ENCODE peak calls at places on chromosome 1, in seven cellular contexts. One of them, this sample, is unnamed.

GRCh38 chr1:59072017-59072947 is 224.6 kb upstream of the FGGY start:
- DNase-seq in neural progenitor cell: no peak
- DNase-seq in IMR-90: peak; percentile 4
- DNase-seq in lung microvascular endothelial cell: peak; percentile 87
- DNase-seq in activated CD4-positive, alpha-beta T cell treated with anti-CD3 and anti-CD28 coated beads, Interleukin-2, amount 10 ng/mL, durations not matched to agents 7 days and 5 days: no peak
- DNase-seq in HEK293T: no peak
- DNase-seq in hepatocyte: no peak
- DNase-seq in this sample: peak; percentile 54

GRCh38 chr1:226737819-226738420 is 1.2 kb downstream of the ITPKB start:
- DNase-seq in activated CD4-positive, alpha-beta T cell treated with anti-CD3 and anti-CD28 coated beads, Interleukin-2, amount 10 ng/mL, durations not matched to agents 7 days and 5 days: no peak
- DNase-seq in neural progenitor cell: peak; percentile 61
- DNase-seq in IMR-90: peak; percentile 43
- DNase-seq in hepatocyte: peak; percentile 64
- DNase-seq in lung microvascular endothelial cell: peak; percentile 64
- DNase-seq in HEK293T: no peak
- DNase-seq in this sample: peak; percentile 75

GRCh38 chr1:10968411-10968826 is 44.0 kb upstream of the TARDBP start:
- DNase-seq in neural progenitor cell: no peak
- DNase-seq in hepatocyte: no peak
- DNase-seq in activated CD4-positive, alpha-beta T cell treated with anti-CD3 and anti-CD28 coated beads, Interleukin-2, amount 10 ng/mL, durations not matched to agents 7 days and 5 days: no peak
- DNase-seq in lung microvascular endothelial cell: no peak
- DNase-seq in IMR-90: no peak
- DNase-seq in HEK293T: no peak
- DNase-seq in this sample: no peak

GRCh38 chr1:56376188-56376984 is 203.0 kb downstream of the PLPP3 start:
- DNase-seq in IMR-90: peak; percentile 31
- DNase-seq in hepatocyte: no peak
- DNase-seq in HEK293T: no peak
- DNase-seq in lung microvascular endothelial cell: no peak
- DNase-seq in neural progenitor cell: peak; percentile 34
- DNase-seq in activated CD4-positive, alpha-beta T cell treated with anti-CD3 and anti-CD28 coated beads, Interleukin-2, amount 10 ng/mL, durations not matched to agents 7 days and 5 days: no peak
- DNase-seq in this sample: no peak

GRCh38 chr1:50416150-50416527 is 7.1 kb downstream of the DMRTA2 start:
- DNase-seq in HEK293T: no peak
- DNase-seq in activated CD4-positive, alpha-beta T cell treated with anti-CD3 and anti-CD28 coated beads, Interleukin-2, amount 10 ng/mL, durations not matched to agents 7 days and 5 days: no peak
- DNase-seq in neural progenitor cell: peak; percentile 9
- DNase-seq in hepatocyte: no peak
- DNase-seq in lung microvascular endothelial cell: no peak
- DNase-seq in IMR-90: no peak
- DNase-seq in this sample: no peak

GRCh38 chr1:2208309-2209239 is 14.0 kb upstream of the FAAP20 start:
- DNase-seq in HEK293T: no peak
- DNase-seq in IMR-90: peak; percentile 88
- DNase-seq in hepatocyte: peak; percentile 85
- DNase-seq in neural progenitor cell: no peak
- DNase-seq in activated CD4-positive, alpha-beta T cell treated with anti-CD3 and anti-CD28 coated beads, Interleukin-2, amount 10 ng/mL, durations not matched to agents 7 days and 5 days: no peak
- DNase-seq in lung microvascular endothelial cell: peak; percentile 31
- DNase-seq in this sample: peak; percentile 48

GRCh38 chr1:6359568-6360496 is 33.7 kb downstream of the ACOT7 start:
- DNase-seq in IMR-90: peak; percentile 88
- DNase-seq in activated CD4-positive, alpha-beta T cell treated with anti-CD3 and anti-CD28 coated beads, Interleukin-2, amount 10 ng/mL, durations not matched to agents 7 days and 5 days: peak; percentile 83
- DNase-seq in HEK293T: no peak
- DNase-seq in hepatocyte: peak; percentile 91
- DNase-seq in lung microvascular endothelial cell: peak; percentile 91
- DNase-seq in neural progenitor cell: peak; percentile 53
- DNase-seq in this sample: peak; percentile 96

GRCh38 chr1:22319608-22320007 is 132.0 kb upstream of the ZBTB40 start:
- DNase-seq in HEK293T: no peak
- DNase-seq in hepatocyte: no peak
- DNase-seq in neural progenitor cell: no peak
- DNase-seq in IMR-90: no peak
- DNase-seq in lung microvascular endothelial cell: no peak
- DNase-seq in activated CD4-positive, alpha-beta T cell treated with anti-CD3 and anti-CD28 coated beads, Interleukin-2, amount 10 ng/mL, durations not matched to agents 7 days and 5 days: no peak
- DNase-seq in this sample: no peak

GRCh38 chr1:213439703-213440102 is 388.7 kb downstream of the RPS6KC1 start:
- DNase-seq in lung microvascular endothelial cell: no peak
- DNase-seq in activated CD4-positive, alpha-beta T cell treated with anti-CD3 and anti-CD28 coated beads, Interleukin-2, amount 10 ng/mL, durations not matched to agents 7 days and 5 days: no peak
- DNase-seq in IMR-90: no peak
- DNase-seq in HEK293T: no peak
- DNase-seq in neural progenitor cell: no peak
- DNase-seq in hepatocyte: no peak
- DNase-seq in this sample: no peak

GRCh38 chr1:205355054-205355453 is 1.7 kb downstream of the KLHDC8A start:
- DNase-seq in IMR-90: no peak
- DNase-seq in HEK293T: no peak
- DNase-seq in neural progenitor cell: no peak
- DNase-seq in hepatocyte: no peak
- DNase-seq in activated CD4-positive, alpha-beta T cell treated with anti-CD3 and anti-CD28 coated beads, Interleukin-2, amount 10 ng/mL, durations not matched to agents 7 days and 5 days: no peak
- DNase-seq in lung microvascular endothelial cell: no peak
- DNase-seq in this sample: no peak

GRCh38 chr1:172662464-172663109 is 3.7 kb downstream of the FASLG start:
- DNase-seq in neural progenitor cell: no peak
- DNase-seq in IMR-90: peak; percentile 86
- DNase-seq in HEK293T: peak; percentile 32
- DNase-seq in hepatocyte: no peak
- DNase-seq in activated CD4-positive, alpha-beta T cell treated with anti-CD3 and anti-CD28 coated beads, Interleukin-2, amount 10 ng/mL, durations not matched to agents 7 days and 5 days: peak; percentile 87
- DNase-seq in lung microvascular endothelial cell: peak; percentile 94
- DNase-seq in this sample: peak; percentile 17

GRCh38 chr1:201711811-201712210 is 117.1 kb upstream of the IPO9 start:
- DNase-seq in hepatocyte: no peak
- DNase-seq in IMR-90: no peak
- DNase-seq in activated CD4-positive, alpha-beta T cell treated with anti-CD3 and anti-CD28 coated beads, Interleukin-2, amount 10 ng/mL, durations not matched to agents 7 days and 5 days: no peak
- DNase-seq in lung microvascular endothelial cell: no peak
- DNase-seq in HEK293T: no peak
- DNase-seq in neural progenitor cell: no peak
- DNase-seq in this sample: peak; percentile 32

GRCh38 chr1:234458352-234459027 is 20.5 kb downstream of the TARBP1 start:
- DNase-seq in activated CD4-positive, alpha-beta T cell treated with anti-CD3 and anti-CD28 coated beads, Interleukin-2, amount 10 ng/mL, durations not matched to agents 7 days and 5 days: no peak
- DNase-seq in hepatocyte: peak; percentile 46
- DNase-seq in neural progenitor cell: no peak
- DNase-seq in IMR-90: no peak
- DNase-seq in HEK293T: no peak
- DNase-seq in lung microvascular endothelial cell: no peak
- DNase-seq in this sample: no peak

GRCh38 chr1:163796394-163796821 is 474.7 kb downstream of the NUF2 start:
- DNase-seq in IMR-90: peak; percentile 2
- DNase-seq in activated CD4-positive, alpha-beta T cell treated with anti-CD3 and anti-CD28 coated beads, Interleukin-2, amount 10 ng/mL, durations not matched to agents 7 days and 5 days: no peak
- DNase-seq in hepatocyte: peak; percentile 17
- DNase-seq in lung microvascular endothelial cell: peak; percentile 79
- DNase-seq in HEK293T: no peak
- DNase-seq in neural progenitor cell: peak; percentile 20
- DNase-seq in this sample: peak; percentile 10

GRCh38 chr1:15406911-15407559 is 2.7 kb upstream of the EFHD2 start:
- DNase-seq in hepatocyte: no peak
- DNase-seq in HEK293T: no peak
- DNase-seq in activated CD4-positive, alpha-beta T cell treated with anti-CD3 and anti-CD28 coated beads, Interleukin-2, amount 10 ng/mL, durations not matched to agents 7 days and 5 days: no peak
- DNase-seq in lung microvascular endothelial cell: peak; percentile 57
- DNase-seq in neural progenitor cell: no peak
- DNase-seq in IMR-90: peak; percentile 86
- DNase-seq in this sample: peak; percentile 60

GRCh38 chr1:18929686-18930085 is 26.8 kb downstream of the IFFO2 start:
- DNase-seq in neural progenitor cell: no peak
- DNase-seq in hepatocyte: no peak
- DNase-seq in HEK293T: no peak
- DNase-seq in activated CD4-positive, alpha-beta T cell treated with anti-CD3 and anti-CD28 coated beads, Interleukin-2, amount 10 ng/mL, durations not matched to agents 7 days and 5 days: no peak
- DNase-seq in IMR-90: peak; percentile 83
- DNase-seq in lung microvascular endothelial cell: peak; percentile 27
- DNase-seq in this sample: peak; percentile 96

GRCh38 chr1:231390071-231390470 is 32.0 kb downstream of the EGLN1 start:
- DNase-seq in HEK293T: no peak
- DNase-seq in lung microvascular endothelial cell: peak; percentile 78
- DNase-seq in IMR-90: peak; percentile 73
- DNase-seq in activated CD4-positive, alpha-beta T cell treated with anti-CD3 and anti-CD28 coated beads, Interleukin-2, amount 10 ng/mL, durations not matched to agents 7 days and 5 days: no peak
- DNase-seq in hepatocyte: no peak
- DNase-seq in neural progenitor cell: no peak
- DNase-seq in this sample: peak; percentile 69